ENCODE peak calls at places on chromosome X, in six cellular contexts. H is HepG2, F is GM12878, A is A549, M is K562, L is H1. T is an unnamed sample.

GRCh38 chrX:6021316-6022091 is 207.2 kb downstream of the NLGN4X start:
- DNase-seq in H (peak; percentile 2), F (no peak), A (no peak), M (no peak), L (peak; percentile 61), T (peak; percentile 29)

GRCh38 chrX:136447968-136448367 is 39.8 kb upstream of the BRS3 start:
- DNase-seq in H (no peak), F (no peak), A (no peak), M (no peak), L (no peak), T (no peak)

GRCh38 chrX:111568356-111568755 is 56.9 kb downstream of the SERTM2 start:
- DNase-seq in H (peak; percentile 0), F (no peak), A (peak; percentile 6), M (peak; percentile 10), L (no peak), T (peak; percentile 17)

GRCh38 chrX:13742397-13743176 is 8.0 kb downstream of the OFD1 start:
- DNase-seq in H (peak; percentile 21), F (peak; percentile 91), A (no peak), M (no peak), L (no peak), T (no peak)

GRCh38 chrX:20438871-20439526 is 172.3 kb upstream of the RPS6KA3 start:
- DNase-seq in H (peak; percentile 53), F (no peak), A (no peak), M (no peak), L (no peak), T (peak; percentile 7)

GRCh38 chrX:23901065-23901464 is 6.7 kb downstream of the APOO start:
- DNase-seq in H (peak; percentile 51), F (no peak), A (peak; percentile 68), M (no peak), L (no peak), T (no peak)

GRCh38 chrX:115892787-115893671 is 277.5 kb upstream of the AGTR2 start:
- DNase-seq in H (peak; percentile 73), F (peak; percentile 73), A (no peak), M (peak; percentile 35), L (peak; percentile 44), T (peak; percentile 70)

GRCh38 chrX:56800801-56801200 is 71.8 kb downstream of the NBDY start:
- DNase-seq in H (no peak), F (no peak), A (no peak), M (no peak), L (no peak), T (peak; percentile 5)

GRCh38 chrX:36963069-36963808 is 44.9 kb upstream of the FAM47C start:
- DNase-seq in H (no peak), F (no peak), A (no peak), M (no peak), L (peak; percentile 45), T (no peak)

GRCh38 chrX:11409957-11410356 is 116.7 kb downstream of the AMELX start:
- DNase-seq in H (no peak), F (no peak), A (no peak), M (no peak), L (no peak), T (no peak)

GRCh38 chrX:137071596-137071995 is 37.8 kb upstream of the GPR101 start:
- DNase-seq in H (no peak), F (no peak), A (no peak), M (no peak), L (no peak), T (no peak)

GRCh38 chrX:129980043-129980442 is 2.4 kb upstream of the BCORL1 start:
- DNase-seq in H (no peak), F (no peak), A (no peak), M (no peak), L (peak; percentile 46), T (peak; percentile 65)

GRCh38 chrX:46837543-46838481 is 969 bp downstream of the RP2 start:
- DNase-seq in H (peak; percentile 12), F (no peak), A (peak; percentile 14), M (no peak), L (no peak), T (peak; percentile 5)

GRCh38 chrX:153703036-153703370 is 15.3 kb downstream of the SLC6A8 start:
- DNase-seq in H (no peak), F (no peak), A (no peak), M (no peak), L (no peak), T (no peak)

GRCh38 chrX:154840856-154841255 is 6.4 kb upstream of the SMIM9 start:
- DNase-seq in H (peak; percentile 16), F (no peak), A (peak; percentile 28), M (peak; percentile 63), L (no peak), T (peak; percentile 45)

GRCh38 chrX:47483310-47484268 is 567 bp upstream of the ZNF41 start:
- DNase-seq in H (peak; percentile 45), F (no peak), A (no peak), M (no peak), L (no peak), T (peak; percentile 49)

GRCh38 chrX:109990582-109991276 is 12.2 kb upstream of the TMEM164 start:
- DNase-seq in H (no peak), F (no peak), A (no peak), M (no peak), L (no peak), T (no peak)

GRCh38 chrX:3262906-3263305 is 83.5 kb downstream of the MXRA5 start:
- DNase-seq in H (peak; percentile 6), F (no peak), A (peak; percentile 14), M (no peak), L (no peak), T (no peak)

GRCh38 chrX:77595848-77596247 is 148.7 kb downstream of the FGF16 start:
- DNase-seq in H (no peak), F (no peak), A (no peak), M (no peak), L (no peak), T (no peak)

GRCh38 chrX:123962006-123962485 is 540 bp downstream of the STAG2 start:
- DNase-seq in H (no peak), F (no peak), A (peak; percentile 39), M (no peak), L (no peak), T (no peak)

GRCh38 chrX:123960956-123961267 is 594 bp upstream of the STAG2 start:
- DNase-seq in H (no peak), F (no peak), A (no peak), M (no peak), L (no peak), T (no peak)

GRCh38 chrX:123962794-123963373 is 1.4 kb downstream of the STAG2 start:
- DNase-seq in H (peak; percentile 88), F (peak; percentile 68), A (peak; percentile 83), M (peak; percentile 55), L (peak; percentile 64), T (peak; percentile 68)

GRCh38 chrX:123961268-123962005 is at the start of gene STAG2:
- DNase-seq in H (peak; percentile 80), F (peak; percentile 21), A (peak; percentile 71), M (peak; percentile 60), L (peak; percentile 62), T (peak; percentile 66)

GRCh38 chrX:123959281-123960063 is 2.0 kb upstream of the STAG2 start:
- DNase-seq in H (no peak), F (no peak), A (peak; percentile 26), M (peak; percentile 40), L (no peak), T (peak; percentile 36)
- TF ChIP-seq CHD2 in H (no peak), F (no peak), A (no peak), M (no peak), L (no peak), T (no peak)

DNA sequence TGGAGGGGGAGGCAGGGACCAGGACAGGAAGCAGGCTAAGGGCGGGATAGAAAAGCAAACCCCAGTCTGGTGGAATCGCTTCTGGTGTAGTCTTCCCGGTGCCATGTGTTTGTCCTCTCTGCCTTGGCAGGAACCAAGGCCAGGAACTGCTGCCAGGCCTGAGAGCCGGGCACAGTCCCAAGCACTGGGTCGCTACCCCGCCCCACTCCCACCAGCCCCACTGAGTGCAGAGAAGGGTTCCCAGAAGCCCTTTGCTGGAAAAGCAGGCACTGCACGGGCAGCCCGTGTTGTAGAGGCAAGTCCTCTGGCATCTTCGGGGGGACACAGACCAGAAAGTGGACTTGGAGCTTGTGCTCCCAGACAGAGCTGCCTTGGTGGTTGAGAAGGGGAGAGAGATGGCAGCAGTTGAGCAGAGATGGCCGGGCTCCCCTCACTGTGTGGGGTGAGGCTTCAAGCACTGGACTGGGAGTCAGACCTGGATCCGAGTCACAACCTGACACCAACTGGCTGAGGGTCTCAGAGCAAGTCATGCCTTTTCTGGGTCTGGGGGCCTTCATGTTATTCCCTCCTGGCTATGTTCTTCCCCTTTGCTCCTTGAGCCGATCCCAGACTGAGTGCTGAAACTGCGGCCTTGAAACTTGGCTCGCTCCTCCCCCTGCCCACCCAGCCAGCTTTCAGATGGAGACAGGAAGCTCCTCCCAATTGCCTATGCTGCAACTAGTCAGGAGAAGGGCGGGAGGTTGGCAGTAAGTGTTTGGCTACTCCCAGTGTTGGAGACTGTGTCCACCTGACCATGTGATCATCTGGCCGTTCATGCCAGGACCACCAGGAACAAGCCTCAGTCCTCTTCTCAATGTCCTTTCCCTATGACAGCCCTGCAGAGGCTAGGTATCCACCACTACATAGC is 59.7 kb upstream of the MTM1 start:
- DNase-seq in H (no peak), F (no peak), A (no peak), M (no peak), L (no peak), T (no peak)
- TF ChIP-seq CHD2 in H (no peak), F (no peak), A (no peak), M (no peak), L (no peak), T (no peak)

GRCh38 chrX:98931194-98931593 is 1478.9 kb downstream of the PCDH19 start:
- DNase-seq in H (no peak), F (no peak), A (no peak), M (no peak), L (no peak), T (no peak)
- TF ChIP-seq CHD2 in H (no peak), F (no peak), A (no peak), M (no peak), L (no peak), T (no peak)

GRCh38 chrX:101932249-101932570 is 383 bp upstream of the ZMAT1 start:
- DNase-seq in H (no peak), F (no peak), A (no peak), M (no peak), L (no peak), T (no peak)
- TF ChIP-seq CHD2 in H (no peak), F (no peak), A (no peak), M (no peak), L (no peak), T (no peak)

DNA sequence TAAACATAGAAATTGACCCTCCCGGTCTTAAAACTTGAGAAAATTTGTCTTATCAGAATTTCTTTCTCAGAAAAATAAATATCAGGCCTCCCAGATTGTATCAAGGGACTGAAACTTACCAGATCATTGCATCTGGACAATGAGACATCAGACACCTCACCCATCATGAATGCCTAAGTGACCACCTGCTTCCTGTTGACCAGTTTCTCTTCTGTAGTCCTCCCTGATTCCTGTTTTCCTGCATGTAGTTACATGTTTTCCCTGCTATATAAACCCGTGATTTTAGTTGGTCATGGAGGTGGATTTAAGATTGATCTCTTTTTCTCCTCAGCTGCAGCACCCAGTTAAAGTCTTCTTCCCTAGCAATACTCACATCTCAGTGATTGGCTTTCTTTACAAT is 548.1 kb downstream of the PPP4R3C start:
- DNase-seq in H (no peak), F (no peak), A (no peak), M (no peak), L (no peak), T (no peak)
- TF ChIP-seq CHD2 in H (no peak), F (no peak), A (no peak), M (no peak), L (no peak), T (no peak)

GRCh38 chrX:15475021-15475420 is 18.1 kb downstream of the PIR start:
- DNase-seq in H (no peak), F (no peak), A (no peak), M (no peak), L (no peak), T (no peak)
- TF ChIP-seq CHD2 in H (no peak), F (no peak), A (no peak), M (no peak), L (no peak), T (no peak)